ENCODE peak calls at places on chromosomes 12 and 14, in five cellular contexts. W is effector memory CD8-positive, alpha-beta T cell; X is heart left ventricle; A is psoas muscle; C is SW480. J is an unnamed sample.

GRCh38 chr12:95998611-95999300 is 2.6 kb upstream of the HAL start:
- DNase-seq in W (peak; percentile 35), X (peak; percentile 27), A (no peak), C (peak; percentile 52), J (no peak)

GRCh38 chr12:116818341-116818856 is 62.8 kb downstream of the HRK start:
- DNase-seq in W (no peak), X (peak; percentile 52), A (no peak), C (no peak), J (no peak)

GRCh38 chr14:84482256-84483071 is 1047.5 kb upstream of the FLRT2 start:
- DNase-seq in W (no peak), X (no peak), A (no peak), C (no peak), J (no peak)

GRCh38 chr14:96512122-96512521 is 9.9 kb downstream of the PAPOLA start:
- DNase-seq in W (no peak), X (no peak), A (no peak), C (no peak), J (no peak)

GRCh38 chr12:49952396-49953055 is 2.0 kb downstream of the AQP2 start:
- DNase-seq in W (no peak), X (no peak), A (no peak), C (no peak), J (no peak)

GRCh38 chr12:49892732-49893317 is 10.9 kb downstream of the FAIM2 start:
- DNase-seq in W (no peak), X (no peak), A (no peak), C (no peak), J (peak; percentile 9)

GRCh38 chr14:24851837-24852236 is 198.1 kb downstream of the STXBP6 start:
- DNase-seq in W (no peak), X (no peak), A (no peak), C (no peak), J (no peak)

GRCh38 chr12:58071994-58072393 is 130.6 kb downstream of the ATP23 start:
- DNase-seq in W (no peak), X (no peak), A (no peak), C (no peak), J (no peak)

GRCh38 chr14:61860294-61860918 is 98.2 kb downstream of the SNAPC1 start:
- DNase-seq in W (peak; percentile 64), X (peak; percentile 28), A (no peak), C (peak; percentile 40), J (no peak)

GRCh38 chr12:89073027-89073398 is 279.3 kb downstream of the DUSP6 start:
- DNase-seq in W (no peak), X (no peak), A (no peak), C (no peak), J (no peak)

GRCh38 chr14:65588426-65589140 is 176.1 kb downstream of the FUT8 start:
- DNase-seq in W (no peak), X (no peak), A (no peak), C (no peak), J (no peak)

GRCh38 chr14:69351911-69352310 is 46.2 kb downstream of the ERH start:
- DNase-seq in W (no peak), X (no peak), A (no peak), C (no peak), J (no peak)

GRCh38 chr12:77190022-77190421 is 124.7 kb upstream of the E2F7 start:
- DNase-seq in W (no peak), X (no peak), A (no peak), C (peak; percentile 81), J (no peak)

GRCh38 chr14:24267516-24267915 is 3.9 kb downstream of the RABGGTA start:
- DNase-seq in W (no peak), X (no peak), A (no peak), C (no peak), J (no peak)

GRCh38 chr14:22479132-22479531 is 109.9 kb downstream of the DAD1 start:
- DNase-seq in W (no peak), X (no peak), A (no peak), C (no peak), J (no peak)

GRCh38 chr12:129079719-129080118 is 226.4 kb downstream of the GLT1D1 start:
- DNase-seq in W (no peak), X (no peak), A (no peak), C (no peak), J (no peak)

GRCh38 chr14:50260511-50260910 is 29.1 kb upstream of the SOS2 start:
- DNase-seq in W (peak; percentile 1), X (no peak), A (no peak), C (peak; percentile 21), J (no peak)

GRCh38 chr14:72472845-72473244 is 421.1 kb downstream of the DPF3 start:
- DNase-seq in W (no peak), X (no peak), A (no peak), C (no peak), J (no peak)

GRCh38 chr12:10205251-10205807 is 7.3 kb upstream of the GABARAPL1 start:
- DNase-seq in W (no peak), X (no peak), A (no peak), C (peak; percentile 67), J (no peak)

GRCh38 chr14:104421892-104422291 is 157.7 kb upstream of the C14orf180 start:
- DNase-seq in W (no peak), X (no peak), A (no peak), C (no peak), J (no peak)

GRCh38 chr12:123251403-123252076 is 18.3 kb downstream of the MTRFR start:
- DNase-seq in W (no peak), X (no peak), A (no peak), C (no peak), J (no peak)

GRCh38 chr12:46492471-46493351 is 120.1 kb upstream of the SLC38A2 start:
- DNase-seq in W (no peak), X (no peak), A (no peak), C (peak; percentile 55), J (no peak)

GRCh38 chr12:113407931-113408585 is 4.4 kb upstream of the SDS start:
- DNase-seq in W (no peak), X (no peak), A (no peak), C (no peak), J (no peak)

GRCh38 chr12:104669851-104670337 is 213.1 kb downstream of the CHST11 start:
- DNase-seq in W (no peak), X (peak; percentile 42), A (peak; percentile 28), C (no peak), J (peak; percentile 77)

GRCh38 chr14:99802301-99803105 is 9.3 kb downstream of the EML1 start:
- DNase-seq in W (no peak), X (no peak), A (no peak), C (no peak), J (no peak)

GRCh38 chr12:14249368-14249767 is 116.1 kb upstream of the ATF7IP start:
- DNase-seq in W (no peak), X (no peak), A (no peak), C (peak; percentile 64), J (no peak)

GRCh38 chr12:30974746-30975500 is 48.4 kb downstream of the TSPAN11 start:
- DNase-seq in W (no peak), X (no peak), A (no peak), C (no peak), J (no peak)